ENCODE peak calls at places on chromosome 19, in eight cellular contexts. O is GM13977, D is astrocyte, H is testis, X is breast epithelium, P is sigmoid colon, C is transverse colon, W is tibial artery. Y is an unnamed sample.

GRCh38 chr19:16320987-16321386 is 3.6 kb upstream of the KLF2 start:
- DNase-seq in O (no peak), D (no peak), H (no peak), X (no peak), P (no peak), C (no peak), W (no peak), Y (no peak)

GRCh38 chr19:18344546-18344945 is 4.1 kb downstream of the PGPEP1 start:
- DNase-seq in O (no peak), D (no peak), H (no peak), X (no peak), P (no peak), C (no peak), W (no peak), Y (no peak)

GRCh38 chr19:28502879-28503734 is 709.8 kb downstream of the UQCRFS1 start:
- DNase-seq in O (no peak), D (no peak), H (no peak), X (no peak), P (no peak), C (no peak), W (no peak), Y (no peak)

GRCh38 chr19:56085571-56086275 is 35.4 kb downstream of the ZNF787 start:
- DNase-seq in O (no peak), D (no peak), H (no peak), X (no peak), P (no peak), C (no peak), W (no peak), Y (no peak)

GRCh38 chr19:18278521-18279265 is 2.7 kb downstream of the JUND start:
- DNase-seq in O (no peak), D (no peak), H (no peak), X (peak; percentile 76), P (no peak), C (peak; percentile 55), W (no peak), Y (peak; percentile 15)

GRCh38 chr19:2962018-2962670 is 15.2 kb upstream of the TLE6 start:
- DNase-seq in O (peak; percentile 76), D (peak; percentile 39), H (peak; percentile 85), X (no peak), P (no peak), C (peak; percentile 47), W (peak; percentile 53), Y (peak; percentile 59)

GRCh38 chr19:54178581-54179261 is 5.8 kb upstream of the TMC4 start:
- DNase-seq in O (no peak), D (no peak), H (peak; percentile 57), X (no peak), P (no peak), C (no peak), W (no peak), Y (no peak)

GRCh38 chr19:48480151-48480475 is 10.9 kb downstream of the CYTH2 start:
- DNase-seq in O (no peak), D (no peak), H (peak; percentile 73), X (no peak), P (peak; percentile 89), C (peak; percentile 57), W (peak; percentile 69), Y (no peak)

GRCh38 chr19:12864721-12865715 is 16.2 kb downstream of the DNASE2 start:
- DNase-seq in O (no peak), D (no peak), H (no peak), X (no peak), P (no peak), C (peak; percentile 44), W (no peak), Y (no peak)

GRCh38 chr19:46625731-46626130 is 842 bp upstream of the PTGIR start:
- DNase-seq in O (no peak), D (no peak), H (no peak), X (no peak), P (no peak), C (no peak), W (no peak), Y (no peak)

GRCh38 chr19:55605637-55606470 is at the start of gene ZNF865:
- DNase-seq in O (peak; percentile 83), D (peak; percentile 81), H (peak; percentile 81), X (peak; percentile 57), P (peak; percentile 87), C (peak; percentile 86), W (peak; percentile 67), Y (peak; percentile 82)

GRCh38 chr19:47405197-47405550 is 14.2 kb downstream of the MEIS3 start:
- DNase-seq in O (no peak), D (no peak), H (no peak), X (no peak), P (no peak), C (no peak), W (no peak), Y (no peak)

GRCh38 chr19:6271721-6272410 is 7.9 kb downstream of the MLLT1 start:
- DNase-seq in O (peak; percentile 16), D (peak; percentile 80), H (peak; percentile 80), X (peak; percentile 46), P (peak; percentile 97), C (peak; percentile 64), W (peak; percentile 83), Y (no peak)

GRCh38 chr19:16026131-16026530 is 50.2 kb upstream of the TPM4 start:
- DNase-seq in O (no peak), D (no peak), H (no peak), X (no peak), P (peak; percentile 32), C (no peak), W (no peak), Y (no peak)

GRCh38 chr19:12783226-12783848 is 7.9 kb upstream of the JUNB start:
- DNase-seq in O (peak; percentile 73), D (no peak), H (no peak), X (no peak), P (no peak), C (no peak), W (no peak), Y (peak; percentile 14)

GRCh38 chr19:49475995-49476880 is 2.2 kb downstream of the FLT3LG start:
- DNase-seq in O (no peak), D (no peak), H (no peak), X (no peak), P (peak; percentile 74), C (no peak), W (no peak), Y (no peak)

GRCh38 chr19:14972676-14973075 is 7.0 kb downstream of the SLC1A6 start:
- DNase-seq in O (no peak), D (no peak), H (peak; percentile 33), X (no peak), P (no peak), C (no peak), W (no peak), Y (no peak)

DNA sequence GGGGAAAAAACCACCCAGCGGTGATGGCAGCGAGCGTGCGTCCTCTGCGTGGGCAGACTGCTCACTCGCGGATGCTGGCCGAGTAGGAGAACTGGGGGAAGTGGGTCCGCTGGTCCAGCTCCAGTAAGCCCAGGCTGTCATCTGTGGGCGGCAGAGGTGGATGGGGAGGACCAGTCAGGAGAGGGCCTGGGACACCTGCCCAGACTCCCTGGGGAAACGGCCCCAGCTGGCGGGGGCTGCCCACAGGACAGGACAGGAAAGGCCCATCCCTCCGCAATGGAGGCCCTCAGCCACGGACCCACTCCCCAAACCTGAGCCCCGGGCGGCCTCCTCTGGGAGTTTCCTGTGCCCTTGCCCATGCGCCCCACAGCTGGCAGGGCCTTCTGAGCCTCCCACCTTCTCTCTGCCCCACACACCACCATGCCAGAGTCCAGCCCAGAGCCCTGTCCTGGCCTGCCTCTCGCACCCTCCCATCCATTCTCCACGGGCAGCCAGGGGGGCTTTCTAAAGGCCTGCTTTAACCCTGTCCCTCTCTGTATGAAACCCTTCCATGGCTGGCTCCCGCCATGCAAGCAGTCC is 7.4 kb upstream of the CCNP start:
- DNase-seq in O (no peak), D (no peak), H (no peak), X (no peak), P (no peak), C (no peak), W (no peak), Y (no peak)
- TF ChIP-seq CTCF in O (no peak), D (no peak), H (no peak), X (no peak), P (no peak), C (no peak), W (no peak), Y (no peak)

GRCh38 chr19:281992-282391 is 9.2 kb downstream of the PLPP2 start:
- DNase-seq in O (no peak), D (no peak), H (no peak), X (no peak), P (no peak), C (no peak), W (no peak), Y (no peak)

GRCh38 chr19:279656-280055 is 11.5 kb downstream of the PLPP2 start:
- DNase-seq in O (no peak), D (no peak), H (no peak), X (no peak), P (no peak), C (no peak), W (no peak), Y (no peak)

GRCh38 chr19:281156-281853 is 9.9 kb downstream of the PLPP2 start:
- DNase-seq in O (no peak), D (no peak), H (no peak), X (no peak), P (no peak), C (no peak), W (no peak), Y (no peak)

GRCh38 chr19:279231-279630 is 12.0 kb downstream of the PLPP2 start:
- DNase-seq in O (no peak), D (no peak), H (no peak), X (no peak), P (no peak), C (no peak), W (no peak), Y (no peak)

GRCh38 chr19:280541-281007 is 10.6 kb downstream of the PLPP2 start:
- DNase-seq in O (no peak), D (no peak), H (no peak), X (no peak), P (no peak), C (no peak), W (no peak), Y (no peak)
- TF ChIP-seq CTCF in O (no peak), D (no peak), H (no peak), X (no peak), P (no peak), C (no peak), W (no peak), Y (no peak)

DNA sequence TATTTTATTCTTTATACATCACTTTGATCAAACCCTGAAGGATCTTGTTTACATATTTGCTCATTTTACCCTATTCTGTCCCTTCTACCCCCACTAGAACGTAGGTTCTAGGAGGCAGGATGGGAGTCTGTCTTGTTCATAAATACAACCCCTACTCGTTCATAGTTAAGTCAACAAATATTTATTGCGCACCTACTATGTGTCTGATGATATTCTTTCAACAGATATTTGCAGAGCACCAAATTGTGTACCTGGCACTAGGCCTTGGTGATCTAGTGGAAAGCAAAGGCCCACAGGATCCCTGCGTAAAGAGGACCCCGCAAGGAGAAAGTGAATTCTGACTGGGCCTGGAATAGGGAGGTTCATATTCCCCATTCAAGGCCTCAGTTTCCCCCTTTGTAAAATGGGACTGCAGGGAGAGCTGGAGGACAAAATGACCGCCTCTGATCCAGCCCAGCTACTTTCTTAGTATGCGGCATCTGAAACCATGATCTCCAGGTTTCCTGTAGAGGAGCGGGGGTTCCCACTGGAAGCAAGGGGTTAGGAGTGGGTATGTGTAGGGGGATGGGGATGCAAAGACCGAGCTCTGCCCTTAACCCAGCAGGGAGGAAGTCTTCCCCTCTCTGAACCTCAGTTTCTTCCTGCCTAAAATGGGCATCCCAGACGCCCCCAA is 534 bp upstream of the GEMIN7 start:
- DNase-seq in O (no peak), D (no peak), H (no peak), X (no peak), P (no peak), C (no peak), W (no peak), Y (no peak)
- TF ChIP-seq CTCF in O (no peak), D (no peak), H (no peak), X (no peak), P (no peak), C (no peak), W (no peak), Y (no peak)

GRCh38 chr19:1452802-1453524 is 3.0 kb downstream of the APC2 start:
- DNase-seq in O (no peak), D (no peak), H (no peak), X (no peak), P (no peak), C (no peak), W (no peak), Y (no peak)
- TF ChIP-seq CTCF in O (no peak), D (no peak), H (no peak), X (no peak), P (no peak), C (no peak), W (no peak), Y (no peak)

Y was measured in Calu3.